ENCODE peak calls at places on chromosomes 16 and 17, in five cellular contexts. P is brain pericyte, M is C1 segment of cervical spinal cord, U is RCC 7860, V is hepatic stellate cell. G is an unnamed sample.

GRCh38 chr16:55372792-55373488 is 48.9 kb downstream of the IRX6 start:
- DNase-seq in U (no peak), M (no peak), V (no peak), P (no peak), G (no peak)

GRCh38 chr16:27291106-27291505 is 22.5 kb upstream of the NSMCE1 start:
- DNase-seq in P (no peak), V (no peak), M (no peak), U (no peak), G (no peak)

GRCh38 chr17:61504697-61505096 is 52.5 kb downstream of the TBX4 start:
- DNase-seq in V (peak), U (peak), P (peak), M (no peak), G (no peak)

GRCh38 chr16:88382491-88383400 is at the start of gene ZNF469:
- DNase-seq in M (no peak), P (no peak), V (peak), U (no peak), G (no peak)

GRCh38 chr17:78960945-78961344 is 18.8 kb downstream of the LGALS3BP start:
- DNase-seq in V (no peak), U (no peak), M (no peak), P (no peak), G (no peak)

GRCh38 chr17:17036520-17036998 is 5.7 kb upstream of the MPRIP start:
- DNase-seq in M (peak), V (no peak), P (no peak), U (peak), G (no peak)

GRCh38 chr17:50424246-50425000 is 1.6 kb upstream of the ACSF2 start:
- DNase-seq in P (no peak), U (no peak), V (no peak), M (no peak), G (no peak)

GRCh38 chr16:58451945-58452401 is 48.0 kb upstream of the NDRG4 start:
- DNase-seq in P (no peak), M (no peak), U (peak), V (no peak), G (no peak)

GRCh38 chr16:49921791-49922456 is 66.0 kb upstream of the ZNF423 start:
- DNase-seq in U (no peak), V (peak), M (peak), P (no peak), G (no peak)

GRCh38 chr16:81469710-81470481 is 25.3 kb downstream of the CMIP start:
- DNase-seq in V (no peak), M (peak), U (no peak), P (peak), G (peak)